ENCODE peak calls at places on chromosomes 16 and 17, in eight cellular contexts. K is K562, I is GM12878, G is IMR-90, C is A549, V is WTC11, F is HepG2, T is H1. S is an unnamed sample.

GRCh38 chr17:40322417-40323315 is 13.7 kb downstream of the RARA start:
- DNase-seq in K (peak; percentile 72), I (peak; percentile 88), G (peak; percentile 81), C (peak; percentile 82), V (no peak), F (peak; percentile 55), T (no peak), S (peak; percentile 83)

GRCh38 chr17:58200024-58200633 is 7.6 kb downstream of the EPX start:
- DNase-seq in K (peak; percentile 62), I (no peak), G (peak; percentile 36), C (peak; percentile 80), V (peak; percentile 83), F (peak; percentile 52), T (peak; percentile 27), S (peak; percentile 89)

GRCh38 chr17:17952691-17953090 is 19.5 kb downstream of the TOM1L2 start:
- DNase-seq in K (no peak), I (no peak), G (no peak), C (no peak), V (peak; percentile 42), F (no peak), T (no peak), S (no peak)

GRCh38 chr17:73711184-73711583 is 66.9 kb upstream of the SDK2 start:
- DNase-seq in K (no peak), I (peak; percentile 12), G (no peak), C (no peak), V (no peak), F (no peak), T (no peak), S (no peak)

GRCh38 chr16:68902376-68903345 is 59.3 kb downstream of the TANGO6 start:
- DNase-seq in K (peak; percentile 56), I (no peak), G (peak; percentile 63), C (peak; percentile 68), V (peak; percentile 54), F (peak; percentile 63), T (no peak), S (peak; percentile 55)

GRCh38 chr16:8760021-8760420 is 37.4 kb downstream of the TMEM186 start:
- DNase-seq in K (no peak), I (no peak), G (no peak), C (no peak), V (no peak), F (no peak), T (no peak), S (no peak)

GRCh38 chr17:7014995-7015586 is 2.7 kb downstream of the RNASEK start:
- DNase-seq in K (no peak), I (peak; percentile 54), G (peak; percentile 66), C (no peak), V (no peak), F (no peak), T (no peak), S (no peak)

GRCh38 chr17:30524847-30525246 is 47.6 kb downstream of the GOSR1 start:
- DNase-seq in K (no peak), I (no peak), G (peak; percentile 30), C (no peak), V (no peak), F (no peak), T (no peak), S (no peak)

GRCh38 chr17:52105601-52106000 is 52.9 kb downstream of the CA10 start:
- DNase-seq in K (no peak), I (no peak), G (no peak), C (no peak), V (no peak), F (no peak), T (no peak), S (no peak)

GRCh38 chr17:38918129-38918913 is 7.1 kb upstream of the LASP1NB start:
- DNase-seq in K (no peak), I (no peak), G (no peak), C (no peak), V (peak; percentile 72), F (no peak), T (no peak), S (no peak)

GRCh38 chr16:75458439-75458838 is 6.0 kb downstream of the TMEM170A start:
- DNase-seq in K (no peak), I (no peak), G (no peak), C (no peak), V (no peak), F (no peak), T (no peak), S (no peak)

GRCh38 chr17:49554694-49555494 is 20.8 kb upstream of the NXPH3 start:
- DNase-seq in K (no peak), I (no peak), G (no peak), C (no peak), V (no peak), F (no peak), T (no peak), S (peak; percentile 15)
- TF ChIP-seq USF2 in K (peak; percentile 18), I (no peak), G (no peak), C (no peak), V (no peak), F (peak; percentile 64), T (no peak), S (no peak)

GRCh38 chr17:33967608-33968349 is 287.3 kb upstream of the CCL2 start:
- DNase-seq in K (no peak), I (no peak), G (no peak), C (no peak), V (no peak), F (no peak), T (no peak), S (no peak)
- TF ChIP-seq USF2 in K (no peak), I (no peak), G (no peak), C (no peak), V (no peak), F (no peak), T (no peak), S (no peak)

DNA sequence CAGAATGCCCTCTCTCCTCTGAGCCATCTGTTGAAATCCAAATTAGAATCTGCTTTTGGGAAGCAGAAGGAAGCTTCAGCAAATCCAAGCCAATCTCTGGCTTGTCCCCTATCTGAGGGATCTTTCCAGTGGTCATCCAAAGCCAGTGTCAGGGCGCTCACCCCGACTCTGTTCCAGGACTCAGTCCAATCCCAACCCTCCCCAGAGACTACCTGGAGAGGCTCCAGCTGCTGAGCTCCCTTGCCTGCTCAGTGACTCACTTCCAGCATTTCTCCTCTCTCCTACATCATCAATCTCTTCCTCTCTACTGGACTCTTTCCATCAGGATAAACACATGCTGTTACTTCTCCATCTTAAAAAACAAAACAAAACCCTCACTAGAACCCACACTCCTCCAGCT is 2.4 kb downstream of the MATCAP1 start:
- DNase-seq in K (no peak), I (no peak), G (peak; percentile 92), C (no peak), V (no peak), F (no peak), T (no peak), S (no peak)
- TF ChIP-seq USF2 in K (no peak), I (no peak), G (no peak), C (no peak), V (no peak), F (no peak), T (no peak), S (no peak)

GRCh38 chr16:1938316-1938715 is 4.7 kb downstream of the MSRB1 start:
- DNase-seq in K (no peak), I (no peak), G (no peak), C (no peak), V (no peak), F (no peak), T (no peak), S (no peak)
- TF ChIP-seq USF2 in K (no peak), I (no peak), G (no peak), C (no peak), V (no peak), F (no peak), T (no peak), S (no peak)

GRCh38 chr16:3859875-3860274 is 20.6 kb downstream of the CREBBP start:
- DNase-seq in K (no peak), I (no peak), G (no peak), C (no peak), V (no peak), F (no peak), T (no peak), S (no peak)

GRCh38 chr16:3858809-3859208 is 21.7 kb downstream of the CREBBP start:
- DNase-seq in K (no peak), I (no peak), G (no peak), C (no peak), V (no peak), F (no peak), T (no peak), S (no peak)

GRCh38 chr16:3855142-3855541 is 25.4 kb downstream of the CREBBP start:
- DNase-seq in K (no peak), I (no peak), G (no peak), C (no peak), V (no peak), F (no peak), T (no peak), S (no peak)

GRCh38 chr16:3856367-3857141 is 24.0 kb downstream of the CREBBP start:
- DNase-seq in K (no peak), I (no peak), G (no peak), C (no peak), V (no peak), F (no peak), T (no peak), S (no peak)

DNA sequence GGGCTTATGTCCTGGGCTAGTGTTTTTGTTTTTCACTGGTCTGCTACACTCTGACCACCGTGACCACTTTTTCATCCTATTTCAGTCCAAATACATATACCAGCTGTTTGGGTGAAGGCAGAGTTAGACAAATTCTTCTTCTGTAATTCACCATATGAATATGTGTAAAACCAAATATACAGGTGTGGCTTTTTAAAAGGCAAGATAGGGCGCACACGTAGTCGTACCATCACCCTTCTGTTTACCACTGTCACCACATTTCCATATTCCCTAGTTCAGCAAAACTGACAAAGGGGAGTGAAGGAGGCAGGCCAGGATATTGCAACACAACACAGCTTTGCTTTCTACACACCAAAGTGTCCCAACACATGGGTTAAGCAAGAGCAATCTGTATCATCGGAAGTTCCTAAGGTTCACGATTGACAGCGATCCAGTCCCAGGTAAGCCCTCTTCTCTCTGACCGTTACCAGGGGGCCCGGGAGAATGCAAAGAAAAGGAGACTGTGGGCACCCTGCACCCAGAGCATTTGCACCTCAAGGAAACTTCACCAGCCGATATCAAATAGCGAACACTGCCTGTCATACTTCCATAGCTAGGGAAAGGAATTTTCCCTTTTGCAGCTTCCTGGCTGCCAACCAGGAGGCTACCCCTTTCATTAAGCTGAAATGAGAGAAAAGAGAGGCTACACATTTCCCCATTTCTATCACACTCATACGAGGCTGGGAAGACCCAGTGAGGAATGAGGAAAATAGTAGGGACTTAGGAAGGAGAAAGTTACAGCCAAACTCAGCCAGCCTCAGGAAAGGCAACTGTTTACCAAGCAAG is 23.1 kb downstream of the CREBBP start:
- DNase-seq in K (no peak), I (peak; percentile 42), G (peak; percentile 67), C (no peak), V (no peak), F (peak; percentile 89), T (no peak), S (no peak)
- TF ChIP-seq USF2 in K (no peak), I (no peak), G (no peak), C (no peak), V (no peak), F (no peak), T (no peak), S (no peak)

S was measured in SK-N-SH.